ENCODE peak calls at places on chromosomes 4 and X, in six cellular contexts. One of them, this sample, is unnamed.

GRCh38 chr4:46196086-46196485 is 72.2 kb upstream of the GABRG1 start:
- DNase-seq in OCI-LY7: no peak
- DNase-seq in psoas muscle: no peak
- DNase-seq in tibial artery: no peak
- DNase-seq in right lobe of liver: no peak
- DNase-seq in RWPE1: no peak
- DNase-seq in this sample: no peak

GRCh38 chrX:110402091-110402854 is 43.6 kb downstream of the RTL9 start:
- DNase-seq in OCI-LY7: no peak
- DNase-seq in psoas muscle: peak; percentile 66
- DNase-seq in tibial artery: peak; percentile 41
- DNase-seq in right lobe of liver: no peak
- DNase-seq in RWPE1: peak; percentile 40
- DNase-seq in this sample: no peak

GRCh38 chrX:17563515-17563914 is 173.8 kb upstream of the SCML1 start:
- DNase-seq in OCI-LY7: no peak
- DNase-seq in psoas muscle: no peak
- DNase-seq in tibial artery: no peak
- DNase-seq in right lobe of liver: no peak
- DNase-seq in RWPE1: no peak
- DNase-seq in this sample: no peak

GRCh38 chr4:185920691-185921260 is 108.8 kb upstream of the SORBS2 start:
- DNase-seq in OCI-LY7: no peak
- DNase-seq in psoas muscle: no peak
- DNase-seq in tibial artery: no peak
- DNase-seq in right lobe of liver: no peak
- DNase-seq in RWPE1: no peak
- DNase-seq in this sample: no peak

GRCh38 chr4:47031011-47031678 is at the start of gene GABRB1:
- DNase-seq in OCI-LY7: no peak
- DNase-seq in psoas muscle: peak; percentile 55
- DNase-seq in tibial artery: peak; percentile 25
- DNase-seq in right lobe of liver: peak; percentile 78
- DNase-seq in RWPE1: peak; percentile 36
- DNase-seq in this sample: no peak

GRCh38 chrX:95703696-95704095 is 980.9 kb upstream of the DIAPH2 start:
- DNase-seq in OCI-LY7: no peak
- DNase-seq in psoas muscle: no peak
- DNase-seq in tibial artery: no peak
- DNase-seq in right lobe of liver: no peak
- DNase-seq in RWPE1: no peak
- DNase-seq in this sample: no peak

GRCh38 chr4:163331629-163332360 is 601 bp downstream of the NPY1R start:
- DNase-seq in OCI-LY7: no peak
- DNase-seq in psoas muscle: peak; percentile 58
- DNase-seq in tibial artery: no peak
- DNase-seq in right lobe of liver: peak; percentile 53
- DNase-seq in RWPE1: peak; percentile 20
- DNase-seq in this sample: no peak

GRCh38 chrX:81957900-81958545 is 756.1 kb downstream of the SH3BGRL start:
- DNase-seq in OCI-LY7: no peak
- DNase-seq in psoas muscle: no peak
- DNase-seq in tibial artery: no peak
- DNase-seq in right lobe of liver: no peak
- DNase-seq in RWPE1: no peak
- DNase-seq in this sample: no peak

GRCh38 chrX:10922158-10922557 is 189.0 kb upstream of the HCCS start:
- DNase-seq in OCI-LY7: no peak
- DNase-seq in psoas muscle: no peak
- DNase-seq in tibial artery: no peak
- DNase-seq in right lobe of liver: no peak
- DNase-seq in RWPE1: peak; percentile 74
- DNase-seq in this sample: no peak

GRCh38 chr4:165909947-165910346 is 36.9 kb downstream of the TLL1 start:
- DNase-seq in OCI-LY7: no peak
- DNase-seq in psoas muscle: no peak
- DNase-seq in tibial artery: no peak
- DNase-seq in right lobe of liver: no peak
- DNase-seq in RWPE1: no peak
- DNase-seq in this sample: no peak

GRCh38 chr4:16914208-16914607 is 15.8 kb upstream of the LDB2 start:
- DNase-seq in OCI-LY7: peak; percentile 2
- DNase-seq in psoas muscle: no peak
- DNase-seq in tibial artery: no peak
- DNase-seq in right lobe of liver: no peak
- DNase-seq in RWPE1: no peak
- DNase-seq in this sample: no peak

GRCh38 chr4:98260047-98260578 is 1.1 kb upstream of the RAP1GDS1 start:
- DNase-seq in OCI-LY7: peak; percentile 24
- DNase-seq in psoas muscle: peak; percentile 69
- DNase-seq in tibial artery: peak; percentile 33
- DNase-seq in right lobe of liver: peak; percentile 80
- DNase-seq in RWPE1: peak; percentile 32
- DNase-seq in this sample: peak; percentile 92

GRCh38 chrX:69430730-69431129 is 73.4 kb upstream of the NALF2 start:
- DNase-seq in OCI-LY7: no peak
- DNase-seq in psoas muscle: no peak
- DNase-seq in tibial artery: no peak
- DNase-seq in right lobe of liver: no peak
- DNase-seq in RWPE1: no peak
- DNase-seq in this sample: no peak

GRCh38 chr4:67929447-67929846 is 33.8 kb downstream of the TMPRSS11A start:
- DNase-seq in OCI-LY7: no peak
- DNase-seq in psoas muscle: no peak
- DNase-seq in tibial artery: no peak
- DNase-seq in right lobe of liver: no peak
- DNase-seq in RWPE1: peak; percentile 87
- DNase-seq in this sample: no peak

GRCh38 chrX:11967986-11968385 is 170.3 kb upstream of the FRMPD4 start:
- DNase-seq in OCI-LY7: no peak
- DNase-seq in psoas muscle: no peak
- DNase-seq in tibial artery: no peak
- DNase-seq in right lobe of liver: no peak
- DNase-seq in RWPE1: no peak
- DNase-seq in this sample: no peak
- TF ChIP-seq CTCF in OCI-LY7: no peak
- TF ChIP-seq CTCF in psoas muscle: no peak
- TF ChIP-seq CTCF in tibial artery: no peak
- TF ChIP-seq CTCF in right lobe of liver: no peak
- TF ChIP-seq CTCF in RWPE1: no peak
- TF ChIP-seq CTCF in this sample: no peak

DNA sequence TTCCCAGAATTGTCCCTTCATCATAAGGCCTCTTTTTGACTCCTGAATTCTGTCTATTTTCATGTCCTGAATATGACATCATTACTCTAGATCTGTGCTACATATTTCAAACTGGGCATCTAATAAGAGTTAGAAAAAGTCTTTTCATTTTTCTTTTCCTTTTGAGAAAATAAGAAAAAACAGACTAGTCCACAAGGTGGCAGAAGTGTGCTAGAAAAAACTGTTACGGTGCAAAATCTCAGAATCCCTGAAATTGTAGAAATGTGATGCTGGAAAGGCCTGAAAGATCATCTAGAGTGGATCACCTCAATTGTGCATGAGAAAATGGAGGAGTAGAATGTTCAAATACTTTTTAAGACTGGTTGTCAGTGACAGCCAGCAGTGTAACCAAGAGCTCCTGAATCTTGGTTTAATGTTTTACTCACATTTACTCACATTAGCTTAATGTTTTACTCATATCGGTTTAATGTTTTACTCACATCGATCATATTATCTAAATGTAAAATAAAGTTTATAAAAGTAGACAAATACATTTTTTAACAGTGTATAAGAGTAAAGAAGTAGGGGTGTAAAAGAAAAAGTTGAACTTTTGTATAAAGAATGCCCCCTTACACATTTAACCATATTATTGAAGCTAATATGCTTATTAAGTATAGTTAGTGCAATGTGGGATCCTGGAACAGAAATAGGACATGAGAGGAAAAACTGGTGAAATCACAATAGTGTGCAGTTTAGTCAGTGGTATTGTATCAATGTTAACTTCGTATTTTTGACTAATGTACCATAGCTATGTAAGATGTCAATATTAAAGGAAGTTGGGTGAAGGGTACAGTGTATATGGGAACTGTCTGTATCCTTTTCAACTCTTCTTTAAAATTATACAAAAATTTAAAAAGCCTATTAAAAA is 15.2 kb downstream of the ASB11 start:
- DNase-seq in OCI-LY7: peak; percentile 13
- DNase-seq in psoas muscle: no peak
- DNase-seq in tibial artery: no peak
- DNase-seq in right lobe of liver: no peak
- DNase-seq in RWPE1: peak; percentile 7
- DNase-seq in this sample: no peak
- TF ChIP-seq CTCF in OCI-LY7: peak; percentile 75
- TF ChIP-seq CTCF in psoas muscle: peak; percentile 51
- TF ChIP-seq CTCF in tibial artery: peak; percentile 37
- TF ChIP-seq CTCF in right lobe of liver: peak; percentile 45
- TF ChIP-seq CTCF in RWPE1: peak; percentile 35
- TF ChIP-seq CTCF in this sample: peak; percentile 83

DNA sequence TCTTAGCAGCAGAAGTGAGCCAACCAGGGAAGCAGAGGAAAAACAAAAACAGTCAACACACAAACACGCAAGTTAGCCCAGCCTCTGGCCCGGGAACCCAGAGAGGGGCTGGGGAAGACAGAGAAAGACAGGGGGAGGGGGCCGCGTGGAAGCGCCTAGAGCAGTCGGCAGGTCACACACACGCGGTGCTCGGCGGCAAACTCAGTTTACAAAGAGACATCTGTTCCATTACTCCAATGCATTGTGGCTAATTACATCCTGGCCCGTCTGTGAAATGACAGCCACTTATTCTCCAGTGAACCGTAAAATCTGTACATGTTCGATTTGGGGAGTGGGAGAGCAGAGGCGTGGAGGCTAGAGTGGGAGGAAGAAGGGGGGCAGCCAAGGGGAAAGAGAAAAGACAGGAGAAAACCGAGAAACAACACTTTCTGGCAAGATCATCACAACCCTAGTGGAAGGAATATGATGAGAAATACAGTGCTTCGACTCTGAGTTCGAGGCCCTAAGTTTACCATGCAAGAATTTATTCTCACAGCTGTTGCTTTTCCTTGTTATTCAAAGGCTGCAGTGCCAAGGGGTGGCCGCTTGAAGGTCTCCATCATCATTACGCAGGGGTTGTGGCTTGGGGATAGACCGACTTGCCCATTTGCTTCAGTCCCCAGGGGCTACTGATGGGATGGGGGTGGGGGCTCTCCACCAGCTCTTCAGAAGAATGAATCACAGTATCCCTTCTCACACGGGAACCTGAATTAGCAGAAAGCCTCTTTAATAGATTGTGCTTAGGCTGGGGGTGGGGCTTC is 167.7 kb downstream of the MGST2 start:
- DNase-seq in OCI-LY7: no peak
- DNase-seq in psoas muscle: no peak
- DNase-seq in tibial artery: no peak
- DNase-seq in right lobe of liver: no peak
- DNase-seq in RWPE1: no peak
- DNase-seq in this sample: no peak
- TF ChIP-seq CTCF in OCI-LY7: no peak
- TF ChIP-seq CTCF in psoas muscle: no peak
- TF ChIP-seq CTCF in tibial artery: no peak
- TF ChIP-seq CTCF in right lobe of liver: no peak
- TF ChIP-seq CTCF in RWPE1: no peak
- TF ChIP-seq CTCF in this sample: no peak

DNA sequence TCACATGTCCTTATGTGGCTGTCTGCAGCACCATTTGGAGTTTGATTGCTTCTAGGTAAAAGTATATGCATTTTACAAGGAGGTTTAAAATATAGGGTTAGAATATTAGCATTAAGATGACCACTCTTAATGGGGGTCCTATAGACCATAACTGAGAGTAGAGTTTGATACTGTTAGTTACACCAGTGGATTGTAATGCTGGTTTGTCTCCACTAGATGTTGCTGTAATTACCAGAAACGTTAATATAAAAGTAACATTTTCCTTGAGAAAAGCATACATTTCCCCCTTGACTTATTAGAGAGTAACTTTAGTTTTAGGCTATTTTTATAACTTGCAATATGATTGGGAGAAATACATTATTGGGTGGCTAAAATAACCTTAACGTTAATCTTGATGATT is 93.0 kb downstream of the ZXDA start:
- DNase-seq in OCI-LY7: peak; percentile 19
- DNase-seq in psoas muscle: no peak
- DNase-seq in tibial artery: no peak
- DNase-seq in right lobe of liver: no peak
- DNase-seq in RWPE1: no peak
- DNase-seq in this sample: no peak
- TF ChIP-seq CTCF in OCI-LY7: peak; percentile 72
- TF ChIP-seq CTCF in psoas muscle: peak; percentile 40
- TF ChIP-seq CTCF in tibial artery: no peak
- TF ChIP-seq CTCF in right lobe of liver: peak; percentile 65
- TF ChIP-seq CTCF in RWPE1: peak; percentile 19
- TF ChIP-seq CTCF in this sample: peak; percentile 33

This sample was measured in chondrocyte.